ENCODE peak calls at places on chromosomes 5 and 9, in six cellular contexts. T is neuronal stem cell, F is IMR-90, L is H9, W is mesenchymal stem cell, Q is H1. S is an unnamed sample. For H3K27me3, the result is how much of the 10 kb centered on the place peaks cover.

GRCh38 chr5:153884266-153884957 is 154.3 kb downstream of the FAM114A2 start:
- DNase-seq in T (no peak), F (peak), L (no peak), W (no peak), Q (no peak), S (no peak)

GRCh38 chr5:156950716-156951115 is 12.3 kb downstream of the TIMD4 start:
- DNase-seq in T (no peak), F (no peak), L (no peak), W (no peak), Q (no peak), S (no peak)

GRCh38 chr5:129097498-129098296 is 3.1 kb downstream of the ISOC1 start:
- DNase-seq in T (no peak), F (no peak), L (no peak), W (no peak), Q (no peak), S (no peak)

GRCh38 chr5:170266570-170267379 is 30.8 kb downstream of the LCP2 start:
- DNase-seq in T (no peak), F (no peak), L (no peak), W (no peak), Q (no peak), S (no peak)

GRCh38 chr9:133718533-133719315 is 19.4 kb downstream of the SARDH start:
- DNase-seq in T (no peak), F (no peak), L (no peak), W (no peak), Q (no peak), S (no peak)

GRCh38 chr5:36418172-36418979 is 116.7 kb upstream of the RANBP3L start:
- DNase-seq in T (no peak), F (no peak), L (no peak), W (no peak), Q (no peak), S (no peak)

GRCh38 chr5:24067208-24067607 is 559.8 kb downstream of the PRDM9 start:
- DNase-seq in T (no peak), F (no peak), L (no peak), W (no peak), Q (no peak), S (no peak)

GRCh38 chr5:168353216-168353957 is 61.9 kb downstream of the WWC1 start:
- DNase-seq in T (no peak), F (peak), L (no peak), W (no peak), Q (no peak), S (no peak)

GRCh38 chr9:116905131-116905724 is 218.1 kb downstream of the TRIM32 start:
- DNase-seq in T (peak), F (no peak), L (peak), W (no peak), Q (no peak), S (no peak)

GRCh38 chr5:172775326-172776234 is 4.6 kb upstream of the DUSP1 start:
- DNase-seq in T (no peak), F (peak), L (no peak), W (peak), Q (no peak), S (peak)

GRCh38 chr9:14221558-14221957 is 92.4 kb downstream of the NFIB start:
- DNase-seq in T (no peak), F (peak), L (no peak), W (peak), Q (no peak), S (peak)

GRCh38 chr9:86020731-86021130 is 78.6 kb downstream of the GOLM1 start:
- DNase-seq in T (no peak), F (no peak), L (no peak), W (no peak), Q (no peak), S (no peak)

GRCh38 chr5:26727916-26728315 is 310.5 kb downstream of the CDH9 start:
- DNase-seq in T (no peak), F (no peak), L (no peak), W (no peak), Q (no peak), S (no peak)

GRCh38 chr9:33329117-33329563 is 38.8 kb downstream of the NFX1 start:
- DNase-seq in T (no peak), F (peak), L (no peak), W (peak), Q (no peak), S (no peak)

GRCh38 chr5:1513326-1514026 is 10.3 kb downstream of the LPCAT1 start:
- DNase-seq in T (no peak), F (no peak), L (peak), W (no peak), Q (no peak), S (no peak)

GRCh38 chr9:17742065-17742464 is 163.2 kb downstream of the SH3GL2 start:
- DNase-seq in T (peak), F (no peak), L (peak), W (no peak), Q (peak), S (peak)

GRCh38 chr9:134055981-134056461 is 11.8 kb downstream of the BRD3 start:
- DNase-seq in T (no peak), F (peak), L (no peak), W (no peak), Q (no peak), S (no peak)

GRCh38 chr5:154478224-154478565 is at the start of gene HAND1:
- DNase-seq in T (peak), F (no peak), L (peak), W (peak), Q (no peak), S (peak)

GRCh38 chr9:4750021-4750673 is 9.1 kb upstream of the AK3 start:
- DNase-seq in T (no peak), F (peak), L (no peak), W (peak), Q (no peak), S (peak)

GRCh38 chr5:111135946-111136345 is 43.8 kb downstream of the WDR36 start:
- DNase-seq in T (no peak), F (peak), L (no peak), W (no peak), Q (no peak), S (no peak)

GRCh38 chr9:1606253-1606652 is 408.9 kb upstream of the SMARCA2 start:
- DNase-seq in T (no peak), F (no peak), L (no peak), W (no peak), Q (no peak), S (no peak)

GRCh38 chr5:50547303-50547702 is 106.2 kb upstream of the EMB start:
- DNase-seq in T (no peak), F (no peak), L (no peak), W (no peak), Q (no peak), S (no peak)

GRCh38 chr9:92970467-92970923 is 23.2 kb downstream of the FGD3 start:
- DNase-seq in T (peak), F (peak), L (peak), W (no peak), Q (peak), S (peak)

GRCh38 chr9:73172811-73173210 is 21.1 kb downstream of the ANXA1 start:
- DNase-seq in T (no peak), F (no peak), L (no peak), W (no peak), Q (no peak), S (no peak)

GRCh38 chr9:129172816-129173215 is 5.2 kb downstream of the IER5L start:
- DNase-seq in T (no peak), F (no peak), L (no peak), W (peak), Q (no peak), S (no peak)

GRCh38 chr5:150295172-150295611 is 5.6 kb upstream of the CAMK2A start:
- DNase-seq in T (no peak), F (peak), L (no peak), W (peak), Q (no peak), S (no peak)

GRCh38 chr5:53429706-53430105 is 50.7 kb upstream of the FST start:
- DNase-seq in T (no peak), F (peak), L (no peak), W (peak), Q (no peak), S (peak)

GRCh38 chr5:171615201-171616001 is 170.2 kb upstream of the SMIM23 start:
- DNase-seq in T (peak), F (no peak), L (peak), W (no peak), Q (no peak), S (peak)

GRCh38 chr9:89601306-89601705 is 3.5 kb upstream of the GADD45G start:
- DNase-seq in T (no peak), F (no peak), L (peak), W (no peak), Q (no peak), S (no peak)

GRCh38 chr9:89598926-89599325 is 5.9 kb upstream of the GADD45G start:
- DNase-seq in T (no peak), F (no peak), L (peak), W (peak), Q (no peak), S (no peak)

GRCh38 chr9:89602978-89603628 is 1.7 kb upstream of the GADD45G start:
- DNase-seq in T (peak), F (peak), L (peak), W (peak), Q (peak), S (peak)

GRCh38 chr9:89601856-89602562 is 2.8 kb upstream of the GADD45G start:
- DNase-seq in T (no peak), F (no peak), L (peak), W (no peak), Q (no peak), S (no peak)

GRCh38 chr9:89600831-89601230 is 4.0 kb upstream of the GADD45G start:
- DNase-seq in T (no peak), F (no peak), L (peak), W (no peak), Q (no peak), S (no peak)
- H3K27me3 ChIP-seq in T (under half), F (under half), L (under half), W (under half), Q (under half), S (under half)

GRCh38 chr5:125874717-125875116 is 548.5 kb upstream of the GRAMD2B start:
- DNase-seq in T (no peak), F (no peak), L (no peak), W (no peak), Q (no peak), S (peak)
- H2BK15ac ChIP-seq in T (no peak), F (no peak), L (no peak), W (no peak), Q (no peak), S (no peak)

DNA sequence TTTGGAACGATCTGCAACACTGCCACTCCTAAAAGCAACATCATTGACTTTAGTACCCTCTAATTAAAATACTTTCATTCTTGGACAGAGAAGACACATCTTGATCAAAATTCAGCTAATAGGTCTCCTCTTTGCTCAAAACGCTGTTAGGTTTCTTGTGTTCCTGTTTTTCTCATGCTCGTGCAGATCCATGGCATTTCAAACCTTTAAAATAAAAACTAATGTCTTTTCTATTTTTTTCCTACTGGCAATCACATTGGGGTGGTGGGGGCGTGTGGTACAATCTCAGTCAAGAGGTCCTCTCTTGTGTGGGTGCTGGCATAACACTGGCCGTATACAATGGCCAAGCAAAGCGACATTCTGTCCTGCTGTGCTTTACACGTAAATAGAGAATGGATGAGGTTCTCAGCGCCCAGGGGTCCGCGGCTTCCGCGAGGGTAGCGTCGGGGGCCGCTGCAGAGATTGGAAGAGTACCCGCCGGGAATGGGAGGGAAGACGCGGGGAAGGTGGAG is 313 bp upstream of the GPR150 start:
- DNase-seq in T (no peak), F (no peak), L (no peak), W (no peak), Q (no peak), S (no peak)
- H3K27me3 ChIP-seq in T (under half), F (under half), L (under half), W (under half), Q (under half), S (under half)

GRCh38 chr5:115749016-115749415 is 67.4 kb downstream of the CDO1 start:
- DNase-seq in T (no peak), F (no peak), L (no peak), W (no peak), Q (no peak), S (no peak)
- H2BK15ac ChIP-seq in T (no peak), F (no peak), L (no peak), W (no peak), Q (no peak), S (no peak)

GRCh38 chr9:103899836-103900235 is 194.3 kb upstream of the SMC2 start:
- DNase-seq in T (no peak), F (no peak), L (no peak), W (no peak), Q (no peak), S (no peak)
- H3K27me3 ChIP-seq in T (under half), F (under half), L (under half), W (under half), Q (under half), S (under half)

DNA sequence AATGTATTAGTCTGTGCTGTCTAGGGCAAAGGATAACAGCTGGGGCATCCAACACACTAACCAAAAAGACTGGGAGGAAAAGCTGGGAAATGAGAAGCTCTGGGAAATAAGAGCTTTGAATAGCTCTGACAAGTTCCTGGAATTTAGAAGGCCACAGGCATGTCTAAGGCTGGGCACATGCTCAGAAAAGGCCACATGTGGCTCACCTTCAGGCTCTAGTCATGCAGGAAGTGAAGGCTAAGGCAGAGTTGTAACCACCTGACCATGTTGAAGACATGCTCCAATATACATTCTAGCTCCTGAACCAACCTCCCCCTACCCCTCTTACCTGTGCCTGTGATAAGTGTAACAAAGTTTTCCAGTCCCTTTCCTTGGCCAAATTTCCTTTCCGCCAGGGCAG is 31.7 kb downstream of the CLTA start:
- DNase-seq in T (no peak), F (peak), L (no peak), W (no peak), Q (no peak), S (no peak)
- H2BK15ac ChIP-seq in T (no peak), F (no peak), L (no peak), W (no peak), Q (no peak), S (no peak)

DNA sequence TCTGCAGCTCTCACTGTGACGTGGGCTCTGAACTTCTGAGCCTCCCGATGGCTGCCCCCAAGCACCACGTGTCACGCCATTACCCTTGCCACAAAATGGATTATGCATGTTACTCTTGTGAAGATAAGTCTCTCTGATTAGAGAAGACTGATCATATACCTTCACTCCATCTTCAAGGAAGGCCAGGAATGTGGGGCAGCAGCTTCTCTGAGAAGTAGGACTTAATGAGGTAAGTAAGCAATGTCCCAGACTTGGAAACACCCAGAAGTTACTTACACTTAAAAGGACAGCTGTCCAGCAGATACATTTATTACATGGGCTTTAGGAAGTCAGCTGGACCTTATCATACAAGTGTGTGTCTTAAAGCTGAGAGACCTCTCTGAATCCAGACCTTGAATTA is 155.0 kb downstream of the FGF1 start:
- DNase-seq in T (no peak), F (no peak), L (no peak), W (no peak), Q (no peak), S (no peak)
- H3K27me3 ChIP-seq in T (under half), F (under half), L (under half), W (under half), Q (under half), S (under half)

GRCh38 chr5:11385251-11385900 is 518.9 kb downstream of the CTNND2 start:
- DNase-seq in T (no peak), F (no peak), L (no peak), W (no peak), Q (no peak), S (no peak)
- H2BK15ac ChIP-seq in T (no peak), F (no peak), L (no peak), W (peak), Q (no peak), S (no peak)

GRCh38 chr9:122213102-122213588 is 15.6 kb downstream of the LHX6 start:
- DNase-seq in T (no peak), F (no peak), L (no peak), W (no peak), Q (no peak), S (no peak)

GRCh38 chr9:122216138-122216797 is 12.5 kb downstream of the LHX6 start:
- DNase-seq in T (no peak), F (no peak), L (no peak), W (no peak), Q (no peak), S (peak)

GRCh38 chr9:122213589-122214413 is 15.0 kb downstream of the LHX6 start:
- DNase-seq in T (peak), F (no peak), L (peak), W (no peak), Q (peak), S (peak)

GRCh38 chr9:122215663-122216062 is 13.1 kb downstream of the LHX6 start:
- DNase-seq in T (no peak), F (no peak), L (no peak), W (no peak), Q (no peak), S (no peak)

GRCh38 chr9:122214507-122214906 is 14.2 kb downstream of the LHX6 start:
- DNase-seq in T (no peak), F (no peak), L (no peak), W (no peak), Q (no peak), S (no peak)
- H3K27me3 ChIP-seq in T (under half), F (half or more), L (half or more), W (half or more), Q (half or more), S (half or more)